ENCODE peak calls at places on chromosome 16, in eight cellular contexts. M, C, H, X, K, Q, J and V are unnamed samples.

GRCh38 chr16:89216315-89217137 is 977 bp upstream of the ZNF778 start:
- DNase-seq in X (peak), C (peak), M (peak), K (peak), Q (peak), H (peak), J (peak), V (peak)

GRCh38 chr16:31265329-31266245 is 5.8 kb downstream of the ITGAM start:
- DNase-seq in C (peak), X (peak), H (no peak), Q (no peak), M (peak), K (no peak), J (no peak), V (peak)

GRCh38 chr16:85583491-85584181 is 29.5 kb upstream of the GSE1 start:
- DNase-seq in K (no peak), H (no peak), Q (no peak), M (no peak), C (peak), X (no peak), J (no peak), V (no peak)

GRCh38 chr16:35747658-35748455 is 2288.4 kb downstream of the TP53TG3F start:
- DNase-seq in X (no peak), M (no peak), H (no peak), C (no peak), J (no peak), K (no peak), Q (no peak), V (no peak)

GRCh38 chr16:9236319-9236718 is 144.9 kb downstream of the HAPSTR1 start:
- DNase-seq in K (no peak), H (no peak), X (no peak), M (no peak), Q (no peak), J (no peak), C (no peak), V (no peak)

GRCh38 chr16:3998793-3999478 is 117.3 kb downstream of the ADCY9 start:
- DNase-seq in Q (no peak), X (no peak), C (peak), K (no peak), H (peak), J (no peak), M (no peak), V (no peak)

GRCh38 chr16:52123063-52123839 is 423.7 kb downstream of the TOX3 start:
- DNase-seq in K (no peak), X (no peak), Q (no peak), M (no peak), H (no peak), J (no peak), C (no peak), V (no peak)

GRCh38 chr16:30060354-30061194 is 5.0 kb upstream of the ALDOA start:
- DNase-seq in X (no peak), K (no peak), M (no peak), Q (no peak), H (no peak), J (no peak), C (no peak), V (no peak)

GRCh38 chr16:14324581-14324980 is 253.5 kb downstream of the MRTFB start:
- DNase-seq in M (no peak), K (no peak), Q (no peak), C (peak), H (no peak), X (peak), J (no peak), V (no peak)